ENCODE peak calls at places on chromosomes 13 and 19, in six cellular contexts. One of them, this sample, is unnamed.

GRCh38 chr13:98508280-98509074 is 68.4 kb downstream of the STK24 start:
- DNase-seq in mucosa of descending colon: no peak
- DNase-seq in SK-N-SH: no peak
- DNase-seq in PC-3: no peak
- DNase-seq in tibial nerve: no peak
- DNase-seq in Panc1: no peak
- DNase-seq in this sample: no peak

GRCh38 chr19:29812080-29812880 is 489 bp downstream of the CCNE1 start:
- DNase-seq in tibial nerve: no peak
- DNase-seq in SK-N-SH: peak; percentile 71
- DNase-seq in Panc1: no peak
- DNase-seq in mucosa of descending colon: peak; percentile 66
- DNase-seq in PC-3: no peak
- DNase-seq in this sample: peak; percentile 19

GRCh38 chr13:94020833-94021232 is 458.6 kb downstream of the DCT start:
- DNase-seq in PC-3: peak; percentile 82
- DNase-seq in SK-N-SH: no peak
- DNase-seq in mucosa of descending colon: no peak
- DNase-seq in tibial nerve: no peak
- DNase-seq in Panc1: no peak
- DNase-seq in this sample: no peak

GRCh38 chr19:22030680-22031079 is 19.9 kb upstream of the ZNF208 start:
- DNase-seq in tibial nerve: no peak
- DNase-seq in SK-N-SH: no peak
- DNase-seq in PC-3: peak; percentile 8
- DNase-seq in Panc1: no peak
- DNase-seq in mucosa of descending colon: no peak
- DNase-seq in this sample: no peak

GRCh38 chr19:3945838-3946237 is 13.0 kb downstream of the NMRK2 start:
- DNase-seq in mucosa of descending colon: no peak
- DNase-seq in Panc1: no peak
- DNase-seq in SK-N-SH: no peak
- DNase-seq in PC-3: no peak
- DNase-seq in tibial nerve: no peak
- DNase-seq in this sample: no peak

GRCh38 chr19:13010038-13010991 is 15.0 kb downstream of the NFIX start:
- DNase-seq in Panc1: no peak
- DNase-seq in mucosa of descending colon: peak; percentile 55
- DNase-seq in SK-N-SH: no peak
- DNase-seq in PC-3: no peak
- DNase-seq in tibial nerve: no peak
- DNase-seq in this sample: no peak

GRCh38 chr19:11479470-11480080 is 1.3 kb downstream of the ELAVL3 start:
- DNase-seq in PC-3: no peak
- DNase-seq in mucosa of descending colon: no peak
- DNase-seq in tibial nerve: no peak
- DNase-seq in SK-N-SH: peak; percentile 98
- DNase-seq in Panc1: no peak
- DNase-seq in this sample: no peak

GRCh38 chr13:100694722-100695644 is 20.4 kb upstream of the TMTC4 start:
- DNase-seq in SK-N-SH: peak; percentile 58
- DNase-seq in PC-3: peak; percentile 58
- DNase-seq in tibial nerve: no peak
- DNase-seq in mucosa of descending colon: no peak
- DNase-seq in Panc1: no peak
- DNase-seq in this sample: peak; percentile 71

GRCh38 chr13:86193281-86193680 is 394.1 kb upstream of the SLITRK6 start:
- DNase-seq in tibial nerve: no peak
- DNase-seq in PC-3: peak; percentile 6
- DNase-seq in SK-N-SH: no peak
- DNase-seq in mucosa of descending colon: no peak
- DNase-seq in Panc1: no peak
- DNase-seq in this sample: no peak

GRCh38 chr13:77779461-77780272 is 82.2 kb downstream of the SLAIN1 start:
- DNase-seq in tibial nerve: no peak
- DNase-seq in Panc1: peak; percentile 8
- DNase-seq in PC-3: peak; percentile 63
- DNase-seq in mucosa of descending colon: no peak
- DNase-seq in SK-N-SH: peak; percentile 36
- DNase-seq in this sample: peak; percentile 31

GRCh38 chr13:95160112-95160906 is 140.9 kb downstream of the ABCC4 start:
- DNase-seq in mucosa of descending colon: no peak
- DNase-seq in PC-3: peak; percentile 39
- DNase-seq in tibial nerve: no peak
- DNase-seq in SK-N-SH: no peak
- DNase-seq in Panc1: no peak
- DNase-seq in this sample: no peak

GRCh38 chr13:46992383-46992952 is 95.6 kb upstream of the HTR2A start:
- DNase-seq in tibial nerve: no peak
- DNase-seq in PC-3: peak; percentile 41
- DNase-seq in mucosa of descending colon: no peak
- DNase-seq in SK-N-SH: no peak
- DNase-seq in Panc1: no peak
- DNase-seq in this sample: peak; percentile 13

GRCh38 chr13:41107584-41108014 is 25.0 kb downstream of the KBTBD6 start:
- DNase-seq in PC-3: no peak
- DNase-seq in SK-N-SH: no peak
- DNase-seq in mucosa of descending colon: no peak
- DNase-seq in tibial nerve: no peak
- DNase-seq in Panc1: no peak
- DNase-seq in this sample: no peak

GRCh38 chr19:7869910-7870511 is 4.2 kb downstream of the PRR36 start:
- DNase-seq in mucosa of descending colon: peak; percentile 86
- DNase-seq in tibial nerve: no peak
- DNase-seq in Panc1: no peak
- DNase-seq in SK-N-SH: peak; percentile 71
- DNase-seq in PC-3: peak; percentile 87
- DNase-seq in this sample: no peak

GRCh38 chr19:18020212-18021067 is 12.5 kb downstream of the ARRDC2 start:
- DNase-seq in Panc1: no peak
- DNase-seq in PC-3: no peak
- DNase-seq in tibial nerve: peak; percentile 83
- DNase-seq in mucosa of descending colon: peak; percentile 84
- DNase-seq in SK-N-SH: peak; percentile 58
- DNase-seq in this sample: no peak

GRCh38 chr13:109113427-109113826 is 484.0 kb downstream of the MYO16 start:
- DNase-seq in Panc1: no peak
- DNase-seq in tibial nerve: no peak
- DNase-seq in PC-3: no peak
- DNase-seq in mucosa of descending colon: no peak
- DNase-seq in SK-N-SH: no peak
- DNase-seq in this sample: no peak

GRCh38 chr13:34942732-34943674 is 933 bp downstream of the NBEA start:
- DNase-seq in mucosa of descending colon: peak; percentile 50
- DNase-seq in tibial nerve: no peak
- DNase-seq in SK-N-SH: peak; percentile 69
- DNase-seq in PC-3: peak; percentile 41
- DNase-seq in Panc1: no peak
- DNase-seq in this sample: peak; percentile 33

GRCh38 chr19:6516659-6517291 is 14.1 kb upstream of the TNFSF9 start:
- DNase-seq in PC-3: peak; percentile 93
- DNase-seq in tibial nerve: peak; percentile 74
- DNase-seq in Panc1: no peak
- DNase-seq in SK-N-SH: peak; percentile 92
- DNase-seq in mucosa of descending colon: peak; percentile 92
- DNase-seq in this sample: peak; percentile 94

GRCh38 chr13:78540424-78540823 is 62.9 kb downstream of the POU4F1 start:
- DNase-seq in tibial nerve: no peak
- DNase-seq in PC-3: no peak
- DNase-seq in mucosa of descending colon: no peak
- DNase-seq in Panc1: no peak
- DNase-seq in SK-N-SH: no peak
- DNase-seq in this sample: no peak

GRCh38 chr13:41709511-41709910 is 251.4 kb downstream of the VWA8 start:
- DNase-seq in SK-N-SH: no peak
- DNase-seq in Panc1: no peak
- DNase-seq in PC-3: no peak
- DNase-seq in mucosa of descending colon: no peak
- DNase-seq in tibial nerve: no peak
- DNase-seq in this sample: no peak

GRCh38 chr19:17020823-17021222 is 5.8 kb downstream of the CPAMD8 start:
- DNase-seq in SK-N-SH: no peak
- DNase-seq in PC-3: peak; percentile 30
- DNase-seq in tibial nerve: no peak
- DNase-seq in mucosa of descending colon: no peak
- DNase-seq in Panc1: no peak
- DNase-seq in this sample: no peak

GRCh38 chr19:3284759-3285646 is 60.5 kb downstream of the CELF5 start:
- DNase-seq in SK-N-SH: peak; percentile 77
- DNase-seq in mucosa of descending colon: peak; percentile 94
- DNase-seq in Panc1: peak; percentile 88
- DNase-seq in PC-3: peak; percentile 95
- DNase-seq in tibial nerve: no peak
- DNase-seq in this sample: peak; percentile 48

GRCh38 chr13:101007245-101007644 is 332.6 kb upstream of the TMTC4 start:
- DNase-seq in SK-N-SH: no peak
- DNase-seq in tibial nerve: no peak
- DNase-seq in PC-3: no peak
- DNase-seq in Panc1: no peak
- DNase-seq in mucosa of descending colon: no peak
- DNase-seq in this sample: no peak

GRCh38 chr13:81929988-81930387 is 1589.1 kb upstream of the SPRY2 start:
- DNase-seq in mucosa of descending colon: no peak
- DNase-seq in Panc1: no peak
- DNase-seq in tibial nerve: no peak
- DNase-seq in SK-N-SH: peak; percentile 3
- DNase-seq in PC-3: peak; percentile 42
- DNase-seq in this sample: no peak

GRCh38 chr19:14544047-14544446 is 14.7 kb downstream of the TECR start:
- DNase-seq in PC-3: peak; percentile 30
- DNase-seq in tibial nerve: no peak
- DNase-seq in mucosa of descending colon: no peak
- DNase-seq in SK-N-SH: peak; percentile 16
- DNase-seq in Panc1: no peak
- DNase-seq in this sample: no peak

GRCh38 chr13:50357586-50358118 is 342.4 kb downstream of the KCNRG start:
- DNase-seq in mucosa of descending colon: no peak
- DNase-seq in Panc1: no peak
- DNase-seq in SK-N-SH: no peak
- DNase-seq in PC-3: peak; percentile 90
- DNase-seq in tibial nerve: no peak
- DNase-seq in this sample: no peak

GRCh38 chr19:16561382-16561781 is 10.8 kb downstream of the SLC35E1 start:
- DNase-seq in tibial nerve: no peak
- DNase-seq in Panc1: no peak
- DNase-seq in SK-N-SH: no peak
- DNase-seq in PC-3: no peak
- DNase-seq in mucosa of descending colon: no peak
- DNase-seq in this sample: no peak

DNA sequence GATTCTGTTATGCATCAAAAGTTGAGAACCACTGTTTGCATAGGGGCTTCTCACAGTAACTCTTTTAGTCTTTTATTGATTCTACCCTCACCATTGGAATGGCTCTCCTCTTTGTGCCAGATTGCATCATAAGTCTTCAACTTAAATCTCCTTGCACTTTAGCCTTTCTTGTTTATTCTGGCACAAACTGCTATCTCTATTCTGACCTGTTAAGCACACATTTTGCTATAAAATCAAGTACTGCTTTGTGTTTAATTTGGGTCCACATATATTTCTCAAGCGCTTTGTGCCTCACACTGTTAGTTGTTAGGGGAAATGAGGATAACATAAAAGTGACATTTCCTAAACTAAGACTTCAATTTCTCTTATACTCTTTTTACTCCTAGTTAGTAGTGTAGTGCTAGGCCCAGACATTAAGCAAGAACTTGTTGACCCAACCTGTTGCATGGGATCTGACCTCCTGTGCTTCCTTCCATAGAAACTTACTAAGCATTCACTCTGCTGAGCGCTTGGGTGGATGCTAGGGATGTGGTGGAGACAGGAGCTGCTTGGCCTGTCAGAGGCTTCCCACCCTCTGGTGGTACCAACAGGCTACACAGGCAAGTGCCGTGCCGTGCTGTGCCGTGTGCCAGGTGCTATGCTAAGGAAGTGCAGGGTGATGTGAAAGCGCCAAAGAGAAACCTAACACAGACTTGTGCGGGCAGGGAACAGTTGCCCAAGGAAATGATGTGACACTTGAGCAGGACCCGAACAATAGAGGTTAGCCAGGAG is 1.2 kb downstream of the UTP14C start:
- DNase-seq in tibial nerve: no peak
- DNase-seq in SK-N-SH: no peak
- DNase-seq in mucosa of descending colon: no peak
- DNase-seq in PC-3: no peak
- DNase-seq in Panc1: no peak
- DNase-seq in this sample: no peak
- TF ChIP-seq CTCF in tibial nerve: no peak
- TF ChIP-seq CTCF in SK-N-SH: no peak
- TF ChIP-seq CTCF in mucosa of descending colon: no peak
- TF ChIP-seq CTCF in PC-3: no peak
- TF ChIP-seq CTCF in Panc1: no peak
- TF ChIP-seq CTCF in this sample: no peak

GRCh38 chr19:44692379-44692721 is 6.6 kb upstream of the CEACAM16 start:
- DNase-seq in PC-3: no peak
- DNase-seq in Panc1: no peak
- DNase-seq in SK-N-SH: no peak
- DNase-seq in mucosa of descending colon: no peak
- DNase-seq in tibial nerve: no peak
- DNase-seq in this sample: no peak

GRCh38 chr19:44690131-44690440 is 8.9 kb upstream of the CEACAM16 start:
- DNase-seq in Panc1: no peak
- DNase-seq in mucosa of descending colon: no peak
- DNase-seq in tibial nerve: no peak
- DNase-seq in PC-3: no peak
- DNase-seq in SK-N-SH: no peak
- DNase-seq in this sample: no peak

GRCh38 chr19:44697670-44698034 is 1.3 kb upstream of the CEACAM16 start:
- DNase-seq in mucosa of descending colon: no peak
- DNase-seq in Panc1: no peak
- DNase-seq in tibial nerve: no peak
- DNase-seq in SK-N-SH: no peak
- DNase-seq in PC-3: no peak
- DNase-seq in this sample: no peak

GRCh38 chr19:44696939-44697669 is 1.8 kb upstream of the CEACAM16 start:
- DNase-seq in tibial nerve: no peak
- DNase-seq in SK-N-SH: no peak
- DNase-seq in PC-3: no peak
- DNase-seq in mucosa of descending colon: no peak
- DNase-seq in Panc1: no peak
- DNase-seq in this sample: no peak

GRCh38 chr19:44694184-44694579 is 4.8 kb upstream of the CEACAM16 start:
- DNase-seq in SK-N-SH: no peak
- DNase-seq in mucosa of descending colon: no peak
- DNase-seq in Panc1: no peak
- DNase-seq in PC-3: no peak
- DNase-seq in tibial nerve: no peak
- DNase-seq in this sample: no peak
- TF ChIP-seq CTCF in SK-N-SH: peak; percentile 50
- TF ChIP-seq CTCF in mucosa of descending colon: no peak
- TF ChIP-seq CTCF in Panc1: no peak
- TF ChIP-seq CTCF in PC-3: peak; percentile 49
- TF ChIP-seq CTCF in tibial nerve: no peak
- TF ChIP-seq CTCF in this sample: peak; percentile 48

GRCh38 chr13:37173214-37173613 is 67.8 kb upstream of the CSNK1A1L start:
- DNase-seq in Panc1: no peak
- DNase-seq in PC-3: no peak
- DNase-seq in tibial nerve: no peak
- DNase-seq in mucosa of descending colon: no peak
- DNase-seq in SK-N-SH: no peak
- DNase-seq in this sample: no peak
- TF ChIP-seq CTCF in Panc1: no peak
- TF ChIP-seq CTCF in PC-3: no peak
- TF ChIP-seq CTCF in tibial nerve: no peak
- TF ChIP-seq CTCF in mucosa of descending colon: no peak
- TF ChIP-seq CTCF in SK-N-SH: peak; percentile 19
- TF ChIP-seq CTCF in this sample: no peak

GRCh38 chr19:1736916-1737315 is 16.4 kb upstream of the ONECUT3 start:
- DNase-seq in SK-N-SH: no peak
- DNase-seq in tibial nerve: no peak
- DNase-seq in Panc1: no peak
- DNase-seq in mucosa of descending colon: no peak
- DNase-seq in PC-3: no peak
- DNase-seq in this sample: no peak
- TF ChIP-seq CTCF in SK-N-SH: no peak
- TF ChIP-seq CTCF in tibial nerve: no peak
- TF ChIP-seq CTCF in Panc1: no peak
- TF ChIP-seq CTCF in mucosa of descending colon: no peak
- TF ChIP-seq CTCF in PC-3: no peak
- TF ChIP-seq CTCF in this sample: no peak